ENCODE peak calls at places on chromosome 16, in nine cellular contexts. One of them, this sample, is unnamed.

GRCh38 chr16:14682121-14682520 is 12.0 kb downstream of the PLA2G10 start:
- DNase-seq in mesothelial cell of epicardium: no peak
- DNase-seq in hepatocyte: no peak
- DNase-seq in lower lobe of right lung: no peak
- DNase-seq in MM.1S: no peak
- DNase-seq in heart right ventricle: no peak
- DNase-seq in epithelial cell of esophagus: no peak
- DNase-seq in RWPE1: no peak
- DNase-seq in MCF 10A: no peak
- DNase-seq in this sample: no peak

GRCh38 chr16:47387026-47387734 is 73.7 kb downstream of the ITFG1 start:
- DNase-seq in mesothelial cell of epicardium: no peak
- DNase-seq in hepatocyte: no peak
- DNase-seq in lower lobe of right lung: no peak
- DNase-seq in MM.1S: no peak
- DNase-seq in heart right ventricle: no peak
- DNase-seq in epithelial cell of esophagus: no peak
- DNase-seq in RWPE1: no peak
- DNase-seq in MCF 10A: no peak
- DNase-seq in this sample: no peak

GRCh38 chr16:30951785-30952184 is 2.9 kb downstream of the ORAI3 start:
- DNase-seq in mesothelial cell of epicardium: no peak
- DNase-seq in hepatocyte: no peak
- DNase-seq in lower lobe of right lung: no peak
- DNase-seq in MM.1S: no peak
- DNase-seq in heart right ventricle: peak; percentile 68
- DNase-seq in epithelial cell of esophagus: no peak
- DNase-seq in RWPE1: no peak
- DNase-seq in MCF 10A: peak; percentile 62
- DNase-seq in this sample: no peak

GRCh38 chr16:84718-85452 is 6.9 kb downstream of the MPG start:
- DNase-seq in mesothelial cell of epicardium: no peak
- DNase-seq in hepatocyte: no peak
- DNase-seq in lower lobe of right lung: no peak
- DNase-seq in MM.1S: peak; percentile 26
- DNase-seq in heart right ventricle: no peak
- DNase-seq in epithelial cell of esophagus: peak; percentile 69
- DNase-seq in RWPE1: peak; percentile 66
- DNase-seq in MCF 10A: peak; percentile 82
- DNase-seq in this sample: peak; percentile 90

GRCh38 chr16:88926374-88926990 is 50.5 kb downstream of the CBFA2T3 start:
- DNase-seq in mesothelial cell of epicardium: no peak
- DNase-seq in hepatocyte: no peak
- DNase-seq in lower lobe of right lung: no peak
- DNase-seq in MM.1S: no peak
- DNase-seq in heart right ventricle: no peak
- DNase-seq in epithelial cell of esophagus: no peak
- DNase-seq in RWPE1: no peak
- DNase-seq in MCF 10A: no peak
- DNase-seq in this sample: no peak

GRCh38 chr16:65572156-65572555 is 450.3 kb upstream of the CDH11 start:
- DNase-seq in mesothelial cell of epicardium: no peak
- DNase-seq in hepatocyte: no peak
- DNase-seq in lower lobe of right lung: no peak
- DNase-seq in MM.1S: no peak
- DNase-seq in heart right ventricle: no peak
- DNase-seq in epithelial cell of esophagus: peak; percentile 82
- DNase-seq in RWPE1: peak; percentile 76
- DNase-seq in MCF 10A: peak; percentile 37
- DNase-seq in this sample: no peak

GRCh38 chr16:87765776-87766484 is at the start of gene KLHDC4:
- DNase-seq in mesothelial cell of epicardium: peak; percentile 78
- DNase-seq in hepatocyte: peak; percentile 94
- DNase-seq in lower lobe of right lung: peak; percentile 92
- DNase-seq in MM.1S: peak; percentile 72
- DNase-seq in heart right ventricle: peak; percentile 88
- DNase-seq in epithelial cell of esophagus: peak; percentile 89
- DNase-seq in RWPE1: peak; percentile 82
- DNase-seq in MCF 10A: peak; percentile 84
- DNase-seq in this sample: no peak

GRCh38 chr16:12371497-12371896 is 395.0 kb downstream of the SNX29 start:
- DNase-seq in mesothelial cell of epicardium: no peak
- DNase-seq in hepatocyte: no peak
- DNase-seq in lower lobe of right lung: no peak
- DNase-seq in MM.1S: no peak
- DNase-seq in heart right ventricle: no peak
- DNase-seq in epithelial cell of esophagus: no peak
- DNase-seq in RWPE1: no peak
- DNase-seq in MCF 10A: no peak
- DNase-seq in this sample: no peak

GRCh38 chr16:15044286-15044685 is 11.6 kb downstream of the NTAN1 start:
- DNase-seq in mesothelial cell of epicardium: no peak
- DNase-seq in hepatocyte: no peak
- DNase-seq in lower lobe of right lung: peak; percentile 19
- DNase-seq in MM.1S: no peak
- DNase-seq in heart right ventricle: no peak
- DNase-seq in epithelial cell of esophagus: no peak
- DNase-seq in RWPE1: no peak
- DNase-seq in MCF 10A: no peak
- DNase-seq in this sample: no peak

GRCh38 chr16:22948058-22948602 is 134.2 kb downstream of the HS3ST2 start:
- DNase-seq in mesothelial cell of epicardium: no peak
- DNase-seq in hepatocyte: no peak
- DNase-seq in lower lobe of right lung: no peak
- DNase-seq in MM.1S: no peak
- DNase-seq in heart right ventricle: peak; percentile 14
- DNase-seq in epithelial cell of esophagus: no peak
- DNase-seq in RWPE1: no peak
- DNase-seq in MCF 10A: no peak
- DNase-seq in this sample: peak; percentile 92
- TF ChIP-seq CTCF in mesothelial cell of epicardium: no peak
- TF ChIP-seq CTCF in hepatocyte: no peak
- TF ChIP-seq CTCF in lower lobe of right lung: no peak
- TF ChIP-seq CTCF in MM.1S: no peak
- TF ChIP-seq CTCF in heart right ventricle: no peak
- TF ChIP-seq CTCF in epithelial cell of esophagus: no peak
- TF ChIP-seq CTCF in RWPE1: no peak
- TF ChIP-seq CTCF in MCF 10A: no peak
- TF ChIP-seq CTCF in this sample: no peak

DNA sequence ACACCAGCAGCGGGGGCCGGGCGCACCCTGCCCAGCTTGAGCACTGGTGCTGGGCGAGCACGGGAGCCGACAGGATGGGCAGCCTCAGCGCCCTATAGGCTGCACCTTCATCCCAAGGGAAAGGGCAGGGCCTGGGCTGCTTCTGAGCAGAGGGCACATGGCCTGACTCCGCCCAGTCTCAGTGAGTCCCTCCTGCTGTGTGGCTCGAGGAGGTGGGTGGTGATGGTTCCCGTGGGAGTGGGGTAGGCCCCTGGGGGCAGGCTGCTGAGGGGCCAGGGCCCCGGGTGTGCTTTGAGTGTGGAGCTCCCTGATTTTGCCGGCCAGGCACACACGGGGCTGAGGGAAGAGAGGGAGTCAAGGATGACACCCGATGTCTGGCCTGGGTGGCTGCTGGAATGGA is 37.9 kb downstream of the TSC2 start:
- DNase-seq in mesothelial cell of epicardium: no peak
- DNase-seq in hepatocyte: no peak
- DNase-seq in lower lobe of right lung: no peak
- DNase-seq in MM.1S: no peak
- DNase-seq in heart right ventricle: no peak
- DNase-seq in epithelial cell of esophagus: no peak
- DNase-seq in RWPE1: no peak
- DNase-seq in MCF 10A: peak; percentile 31
- DNase-seq in this sample: no peak
- TF ChIP-seq CTCF in mesothelial cell of epicardium: no peak
- TF ChIP-seq CTCF in hepatocyte: no peak
- TF ChIP-seq CTCF in lower lobe of right lung: no peak
- TF ChIP-seq CTCF in MM.1S: no peak
- TF ChIP-seq CTCF in heart right ventricle: no peak
- TF ChIP-seq CTCF in epithelial cell of esophagus: no peak
- TF ChIP-seq CTCF in RWPE1: no peak
- TF ChIP-seq CTCF in MCF 10A: no peak
- TF ChIP-seq CTCF in this sample: no peak

DNA sequence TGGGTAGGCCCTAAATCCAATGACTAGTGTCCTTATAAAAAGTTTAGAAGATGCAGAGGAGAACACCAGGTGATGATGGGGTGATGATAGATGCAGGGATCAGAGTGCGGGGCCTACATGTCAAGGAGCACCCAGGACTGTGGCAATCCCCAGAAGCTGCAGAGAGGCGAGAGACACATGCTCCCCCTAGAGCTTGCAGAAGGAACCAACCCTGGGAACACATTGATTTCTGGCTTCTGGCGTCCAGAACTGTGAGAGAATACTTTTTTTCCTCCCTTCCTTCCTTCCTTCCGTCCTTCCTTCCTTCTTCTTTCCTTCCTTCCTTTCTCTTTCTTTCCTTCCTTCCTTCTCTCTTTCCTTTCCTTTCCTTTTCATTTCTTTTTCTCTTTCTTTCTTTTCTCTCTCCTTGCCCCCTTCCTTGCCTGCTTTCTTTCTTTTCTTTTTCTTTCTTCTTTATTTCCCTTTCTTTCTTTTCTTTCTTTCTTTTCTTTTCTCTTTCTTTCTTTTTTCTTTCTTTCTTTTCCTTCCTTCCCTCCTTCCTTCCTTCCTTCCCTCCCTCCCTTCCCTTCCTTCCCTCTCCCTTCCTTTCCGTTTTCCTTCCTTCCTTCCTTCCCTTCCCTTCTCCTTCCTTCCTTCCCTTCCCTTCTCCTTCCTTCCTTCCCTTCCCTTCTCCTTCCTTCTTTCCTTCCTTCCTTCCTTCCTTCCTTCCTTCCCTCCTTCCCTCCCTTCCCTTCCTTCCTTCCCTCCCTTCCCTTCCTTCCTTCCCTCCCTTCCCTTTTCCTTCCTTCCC is 134.3 kb downstream of the HAPSTR1 start:
- DNase-seq in mesothelial cell of epicardium: no peak
- DNase-seq in hepatocyte: peak; percentile 11
- DNase-seq in lower lobe of right lung: no peak
- DNase-seq in MM.1S: no peak
- DNase-seq in heart right ventricle: no peak
- DNase-seq in epithelial cell of esophagus: no peak
- DNase-seq in RWPE1: no peak
- DNase-seq in MCF 10A: peak; percentile 46
- DNase-seq in this sample: no peak
- TF ChIP-seq CTCF in mesothelial cell of epicardium: no peak
- TF ChIP-seq CTCF in hepatocyte: no peak
- TF ChIP-seq CTCF in lower lobe of right lung: peak; percentile 16
- TF ChIP-seq CTCF in MM.1S: peak; percentile 31
- TF ChIP-seq CTCF in heart right ventricle: peak; percentile 11
- TF ChIP-seq CTCF in epithelial cell of esophagus: no peak
- TF ChIP-seq CTCF in RWPE1: peak; percentile 13
- TF ChIP-seq CTCF in MCF 10A: no peak
- TF ChIP-seq CTCF in this sample: peak; percentile 15

DNA sequence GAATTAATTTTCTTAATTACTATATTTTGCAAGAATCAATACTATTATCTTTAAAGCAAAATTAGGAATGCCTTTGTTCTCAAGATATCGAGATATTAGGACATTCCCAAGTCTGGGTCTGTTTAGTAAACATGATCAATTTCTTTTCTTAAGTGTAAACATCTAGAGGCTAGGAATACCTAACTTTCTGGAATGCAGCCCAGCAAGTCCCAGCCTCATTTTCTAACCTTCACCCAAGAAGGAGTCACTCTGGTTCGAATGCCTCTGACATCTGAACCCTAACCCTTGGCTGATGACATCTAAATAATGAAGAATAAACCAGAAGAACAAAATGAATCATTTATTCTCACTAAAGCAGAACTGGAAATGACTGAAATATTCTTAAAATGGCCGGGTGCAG is 297.5 kb upstream of the IRX3 start:
- DNase-seq in mesothelial cell of epicardium: no peak
- DNase-seq in hepatocyte: no peak
- DNase-seq in lower lobe of right lung: no peak
- DNase-seq in MM.1S: no peak
- DNase-seq in heart right ventricle: no peak
- DNase-seq in epithelial cell of esophagus: no peak
- DNase-seq in RWPE1: no peak
- DNase-seq in MCF 10A: no peak
- DNase-seq in this sample: no peak
- TF ChIP-seq CTCF in mesothelial cell of epicardium: no peak
- TF ChIP-seq CTCF in hepatocyte: no peak
- TF ChIP-seq CTCF in lower lobe of right lung: no peak
- TF ChIP-seq CTCF in MM.1S: no peak
- TF ChIP-seq CTCF in heart right ventricle: no peak
- TF ChIP-seq CTCF in epithelial cell of esophagus: no peak
- TF ChIP-seq CTCF in RWPE1: no peak
- TF ChIP-seq CTCF in MCF 10A: no peak
- TF ChIP-seq CTCF in this sample: no peak

DNA sequence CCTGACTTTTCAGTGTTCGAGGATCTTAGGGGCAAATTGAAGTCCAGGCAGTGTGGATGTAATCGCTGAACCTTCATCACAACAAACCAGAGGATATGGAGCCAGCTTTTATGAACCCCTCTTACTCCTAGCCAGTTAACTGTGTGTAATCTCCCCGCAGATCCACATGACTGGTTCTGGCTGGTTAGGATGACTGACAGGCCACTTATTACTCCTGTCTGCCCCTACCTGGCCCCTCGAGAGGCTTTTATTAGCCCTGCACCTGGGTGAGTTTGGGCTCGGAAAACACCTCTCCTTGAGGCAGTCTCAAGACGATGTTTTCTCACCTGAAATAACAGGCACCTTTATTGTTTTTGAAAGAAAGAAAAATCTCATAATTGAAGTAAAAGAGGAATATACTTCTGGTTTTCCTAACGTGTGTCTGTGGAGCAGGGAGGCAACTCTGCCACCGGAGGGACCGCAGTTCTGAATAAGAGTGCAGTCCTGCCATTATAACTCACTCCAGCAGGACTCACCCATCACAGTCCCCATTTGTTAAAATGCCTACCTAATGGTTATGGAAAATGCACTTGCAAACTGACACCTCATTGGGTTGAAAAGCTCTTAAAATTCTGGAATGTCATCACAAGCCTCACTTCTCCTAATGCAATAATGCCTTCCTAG is 291.9 kb upstream of the N4BP1 start:
- DNase-seq in mesothelial cell of epicardium: no peak
- DNase-seq in hepatocyte: peak; percentile 22
- DNase-seq in lower lobe of right lung: no peak
- DNase-seq in MM.1S: no peak
- DNase-seq in heart right ventricle: no peak
- DNase-seq in epithelial cell of esophagus: no peak
- DNase-seq in RWPE1: peak; percentile 62
- DNase-seq in MCF 10A: no peak
- DNase-seq in this sample: no peak
- TF ChIP-seq CTCF in mesothelial cell of epicardium: no peak
- TF ChIP-seq CTCF in hepatocyte: peak; percentile 15
- TF ChIP-seq CTCF in lower lobe of right lung: no peak
- TF ChIP-seq CTCF in MM.1S: no peak
- TF ChIP-seq CTCF in heart right ventricle: peak; percentile 20
- TF ChIP-seq CTCF in epithelial cell of esophagus: no peak
- TF ChIP-seq CTCF in RWPE1: no peak
- TF ChIP-seq CTCF in MCF 10A: peak; percentile 14
- TF ChIP-seq CTCF in this sample: no peak

DNA sequence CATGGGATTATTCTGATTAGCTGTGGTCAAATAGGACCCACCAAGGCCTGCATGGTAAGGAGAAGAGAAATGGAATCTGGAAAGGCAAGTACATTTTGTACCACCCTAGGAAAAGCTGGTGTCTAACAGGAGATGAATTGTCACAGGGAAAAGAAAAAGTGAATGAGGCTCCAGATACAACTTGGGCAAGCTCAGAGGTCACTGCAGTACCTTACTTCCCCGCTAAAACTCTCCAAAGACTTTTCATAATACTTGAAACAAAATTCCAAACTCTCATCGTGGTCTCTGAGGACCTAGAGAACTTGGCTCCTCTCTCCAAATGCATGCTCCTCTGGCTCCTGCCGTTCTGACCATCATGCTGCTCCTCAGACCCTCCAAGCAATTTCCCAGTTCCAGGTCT is 262.8 kb downstream of the GRIN2A start:
- DNase-seq in mesothelial cell of epicardium: no peak
- DNase-seq in hepatocyte: no peak
- DNase-seq in lower lobe of right lung: no peak
- DNase-seq in MM.1S: no peak
- DNase-seq in heart right ventricle: no peak
- DNase-seq in epithelial cell of esophagus: no peak
- DNase-seq in RWPE1: no peak
- DNase-seq in MCF 10A: no peak
- DNase-seq in this sample: no peak
- TF ChIP-seq CTCF in mesothelial cell of epicardium: no peak
- TF ChIP-seq CTCF in hepatocyte: no peak
- TF ChIP-seq CTCF in lower lobe of right lung: no peak
- TF ChIP-seq CTCF in MM.1S: no peak
- TF ChIP-seq CTCF in heart right ventricle: no peak
- TF ChIP-seq CTCF in epithelial cell of esophagus: no peak
- TF ChIP-seq CTCF in RWPE1: no peak
- TF ChIP-seq CTCF in MCF 10A: no peak
- TF ChIP-seq CTCF in this sample: no peak